ENCODE peak calls at places on chromosomes 2 and 18, in eight cellular contexts. N is SK-N-SH, F is A549, Y is astrocyte, Q is fibroblast of lung, Z is GM12878, G is PC-3, R is mesendoderm. I is an unnamed sample.

GRCh38 chr2:70541481-70542020 is 12.1 kb downstream of the TGFA start:
- DNase-seq in N (no peak), F (no peak), Y (peak; percentile 42), Q (peak; percentile 53), Z (no peak), G (peak; percentile 52), R (no peak), I (peak; percentile 85)

GRCh38 chr2:220077488-220077887 is 450.1 kb downstream of the SLC4A3 start:
- DNase-seq in N (no peak), F (peak; percentile 54), Y (peak; percentile 88), Q (peak; percentile 89), Z (no peak), G (peak; percentile 29), R (peak; percentile 80), I (no peak)

GRCh38 chr2:208037564-208038487 is 12.5 kb upstream of the PLEKHM3 start:
- DNase-seq in N (no peak), F (no peak), Y (no peak), Q (no peak), Z (no peak), G (peak; percentile 47), R (peak; percentile 54), I (no peak)

GRCh38 chr2:166924967-166925366 is 36.7 kb downstream of the XIRP2 start:
- DNase-seq in N (no peak), F (no peak), Y (no peak), Q (no peak), Z (no peak), G (no peak), R (no peak), I (no peak)

GRCh38 chr2:28736034-28736433 is 15.6 kb upstream of the PPP1CB start:
- DNase-seq in N (peak; percentile 40), F (no peak), Y (no peak), Q (peak; percentile 28), Z (no peak), G (peak; percentile 50), R (no peak), I (no peak)

GRCh38 chr2:231613655-231614558 is 21.2 kb downstream of the TEX44 start:
- DNase-seq in N (peak; percentile 93), F (peak; percentile 84), Y (peak; percentile 71), Q (peak; percentile 86), Z (peak; percentile 93), G (peak; percentile 79), R (peak; percentile 97), I (peak; percentile 95)

GRCh38 chr18:3704556-3705162 is 254.7 kb downstream of the TGIF1 start:
- DNase-seq in N (no peak), F (no peak), Y (peak; percentile 44), Q (peak; percentile 59), Z (no peak), G (no peak), R (no peak), I (no peak)

GRCh38 chr18:22470141-22470510 is 52.4 kb upstream of the CTAGE1 start:
- DNase-seq in N (no peak), F (no peak), Y (peak; percentile 60), Q (peak; percentile 61), Z (no peak), G (no peak), R (no peak), I (no peak)

GRCh38 chr2:234304945-234305344 is 191.9 kb downstream of the ARL4C start:
- DNase-seq in N (no peak), F (peak; percentile 86), Y (peak; percentile 47), Q (peak; percentile 56), Z (no peak), G (peak; percentile 64), R (peak; percentile 92), I (peak; percentile 95)

GRCh38 chr18:43396266-43396665 is 119.0 kb upstream of the SYT4 start:
- DNase-seq in N (peak; percentile 10), F (peak; percentile 5), Y (no peak), Q (peak; percentile 9), Z (no peak), G (peak; percentile 1), R (peak; percentile 51), I (no peak)

GRCh38 chr18:50142441-50143120 is 52.4 kb downstream of the MYO5B start:
- DNase-seq in N (no peak), F (no peak), Y (peak; percentile 53), Q (peak; percentile 64), Z (no peak), G (no peak), R (no peak), I (no peak)

GRCh38 chr2:69456950-69457445 is 19.8 kb upstream of the NFU1 start:
- DNase-seq in N (no peak), F (no peak), Y (no peak), Q (no peak), Z (no peak), G (no peak), R (no peak), I (no peak)

GRCh38 chr2:175806115-175806470 is 196.0 kb downstream of the LNPK start:
- DNase-seq in N (no peak), F (no peak), Y (peak; percentile 16), Q (peak; percentile 40), Z (no peak), G (no peak), R (peak; percentile 64), I (no peak)

GRCh38 chr2:69177785-69178636 is 165.0 kb downstream of the ANTXR1 start:
- DNase-seq in N (peak; percentile 44), F (peak; percentile 93), Y (peak; percentile 84), Q (peak; percentile 88), Z (no peak), G (no peak), R (peak; percentile 99), I (peak; percentile 68)

GRCh38 chr2:239471011-239471792 is 70.4 kb upstream of the HDAC4 start:
- DNase-seq in N (no peak), F (no peak), Y (no peak), Q (no peak), Z (no peak), G (no peak), R (no peak), I (no peak)

GRCh38 chr2:54722641-54723299 is 692 bp upstream of the EML6 start:
- DNase-seq in N (no peak), F (peak; percentile 10), Y (peak; percentile 62), Q (peak; percentile 70), Z (no peak), G (peak; percentile 31), R (peak; percentile 3), I (no peak)

GRCh38 chr2:127901339-127902072 is 15.8 kb upstream of the AMMECR1L start:
- DNase-seq in N (no peak), F (no peak), Y (no peak), Q (no peak), Z (no peak), G (no peak), R (no peak), I (no peak)

GRCh38 chr18:7923105-7923504 is 356.0 kb downstream of the PTPRM start:
- DNase-seq in N (no peak), F (no peak), Y (no peak), Q (no peak), Z (no peak), G (peak; percentile 9), R (peak; percentile 57), I (no peak)

GRCh38 chr2:205721057-205721767 is 38.9 kb downstream of the NRP2 start:
- DNase-seq in N (no peak), F (no peak), Y (no peak), Q (no peak), Z (no peak), G (peak; percentile 38), R (peak; percentile 84), I (no peak)
- H3K4me3 ChIP-seq in N (no peak overlapping the region), F (no peak overlapping the region), Y (no peak overlapping the region), Q (no peak overlapping the region), Z (no peak overlapping the region), G (no peak overlapping the region), R (no peak overlapping the region), I (no peak overlapping the region)

GRCh38 chr18:57586243-57587049 is at the start of gene FECH:
- DNase-seq in N (peak; percentile 94), F (peak; percentile 70), Y (peak; percentile 56), Q (peak; percentile 68), Z (no peak), G (peak; percentile 74), R (peak; percentile 70), I (peak; percentile 84)
- H3K4me2 ChIP-seq in N (peak within 1 kb of the TSS; percentile 91), F (peak within 1 kb of the TSS; percentile 93), Y (peak within 1 kb of the TSS; percentile 87), Q (peak within 1 kb of the TSS; percentile 72), Z (peak within 1 kb of the TSS; percentile 87), G (peak within 1 kb of the TSS; percentile 98), R (peak within 1 kb of the TSS; percentile 22), I (peak within 1 kb of the TSS; percentile 98)

DNA sequence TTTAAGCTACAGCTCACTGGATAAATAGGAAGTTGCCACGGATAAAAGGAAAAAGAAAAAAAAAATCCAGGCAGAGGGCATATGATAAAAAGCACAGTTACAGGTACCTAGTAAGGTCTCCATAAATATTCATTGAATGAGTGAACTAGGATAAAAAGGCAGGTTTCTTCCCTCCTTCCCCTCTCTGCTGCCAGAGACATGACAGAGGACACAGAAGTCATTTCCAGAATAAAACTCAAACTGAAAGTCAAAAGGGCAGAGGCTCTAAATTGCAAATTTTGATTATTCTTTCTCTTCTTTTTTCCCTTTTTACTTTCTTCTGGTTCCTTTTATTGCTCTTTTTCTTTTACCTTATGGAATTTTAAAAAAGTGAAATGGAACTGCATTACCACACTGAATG is 7.7 kb downstream of the CD302 start:
- DNase-seq in N (no peak), F (no peak), Y (no peak), Q (no peak), Z (no peak), G (no peak), R (no peak), I (no peak)
- H3K27ac ChIP-seq in N (no peak overlapping the region), F (no peak overlapping the region), Y (no peak overlapping the region), Q (no peak overlapping the region), Z (no peak overlapping the region), G (no peak overlapping the region), R (no peak overlapping the region), I (no peak overlapping the region)

DNA sequence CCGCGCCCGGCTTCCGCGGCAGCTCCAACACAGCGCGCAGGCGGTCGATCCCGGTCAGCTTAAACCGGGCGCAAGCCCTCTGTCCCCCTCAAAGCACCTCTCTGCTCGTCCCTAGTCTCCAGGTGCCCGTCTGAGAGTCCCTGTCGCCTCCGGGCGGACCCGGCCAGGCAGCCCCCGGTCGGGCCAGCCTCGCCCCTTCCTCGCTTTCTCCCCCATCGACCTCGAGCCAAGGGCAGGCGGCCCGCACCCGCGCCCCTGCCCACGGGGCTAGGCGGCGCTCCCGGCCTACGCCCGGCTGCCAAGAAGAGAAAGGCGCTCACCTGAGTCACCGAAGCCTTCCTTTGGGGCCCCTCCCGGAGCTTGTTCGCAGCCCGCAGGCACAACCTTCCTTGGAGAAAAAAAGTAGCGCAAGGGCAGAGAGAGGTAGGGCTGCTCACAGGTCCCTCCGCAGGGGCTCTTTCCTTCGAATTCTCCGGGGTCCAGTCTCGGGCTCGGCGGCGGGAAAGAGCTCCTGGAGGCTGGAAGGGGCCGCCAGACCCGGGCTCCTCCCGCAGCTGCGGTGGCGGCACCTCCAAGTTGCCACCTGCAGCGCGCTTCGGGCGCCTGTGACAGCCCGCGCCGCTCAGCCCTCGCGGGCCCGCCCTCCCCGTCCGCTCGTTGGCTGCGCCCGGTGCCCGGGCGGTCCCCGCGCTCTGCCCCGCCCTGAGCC is 86.4 kb upstream of the EPB41L3 start:
- DNase-seq in N (peak; percentile 82), F (peak; percentile 25), Y (no peak), Q (peak; percentile 70), Z (no peak), G (peak; percentile 4), R (peak; percentile 88), I (no peak)
- H3K4me3 ChIP-seq in N (peak overlapping the region; percentile 35), F (peak overlapping the region; percentile 43), Y (peak overlapping the region; percentile 65), Q (peak overlapping the region; percentile 54), Z (no peak overlapping the region), G (peak overlapping the region; percentile 62), R (peak overlapping the region; percentile 30), I (no peak overlapping the region)

GRCh38 chr18:48720655-48721025 is 181.8 kb downstream of the CTIF start:
- DNase-seq in N (peak; percentile 59), F (no peak), Y (no peak), Q (no peak), Z (no peak), G (no peak), R (no peak), I (no peak)
- H3K4me2 ChIP-seq in N (peak overlapping the region; percentile 71), F (no peak overlapping the region), Y (peak overlapping the region; percentile 66), Q (peak overlapping the region; percentile 58), Z (no peak overlapping the region), G (no peak overlapping the region), R (no peak overlapping the region), I (no peak overlapping the region)

I was measured in PC-9.